ENCODE peak calls at places on chromosomes 13 and 19, in eight cellular contexts. One of them, this sample, is unnamed.

GRCh38 chr19:641702-642101 is 2.0 kb downstream of the FGF22 start:
- DNase-seq in right atrium auricular region: no peak
- DNase-seq in heart right ventricle: no peak
- DNase-seq in sigmoid colon: no peak
- DNase-seq in A549: no peak
- DNase-seq in Peyer's patch: no peak
- DNase-seq in breast epithelium: no peak
- DNase-seq in stomach: no peak
- DNase-seq in this sample: no peak

GRCh38 chr19:38394488-38394887 is 6.0 kb downstream of the SPRED3 start:
- DNase-seq in right atrium auricular region: no peak
- DNase-seq in heart right ventricle: no peak
- DNase-seq in sigmoid colon: no peak
- DNase-seq in A549: no peak
- DNase-seq in Peyer's patch: peak; percentile 59
- DNase-seq in breast epithelium: no peak
- DNase-seq in stomach: no peak
- DNase-seq in this sample: no peak

GRCh38 chr13:98544105-98544710 is 32.7 kb downstream of the STK24 start:
- DNase-seq in right atrium auricular region: no peak
- DNase-seq in heart right ventricle: no peak
- DNase-seq in sigmoid colon: no peak
- DNase-seq in A549: no peak
- DNase-seq in Peyer's patch: peak; percentile 72
- DNase-seq in breast epithelium: no peak
- DNase-seq in stomach: no peak
- DNase-seq in this sample: no peak

GRCh38 chr19:9934132-9934950 is 2.0 kb downstream of the OLFM2 start:
- DNase-seq in right atrium auricular region: peak; percentile 67
- DNase-seq in heart right ventricle: peak; percentile 80
- DNase-seq in sigmoid colon: peak; percentile 80
- DNase-seq in A549: peak; percentile 52
- DNase-seq in Peyer's patch: peak; percentile 78
- DNase-seq in breast epithelium: no peak
- DNase-seq in stomach: peak; percentile 68
- DNase-seq in this sample: peak; percentile 52

GRCh38 chr13:85528578-85529215 is 270.5 kb downstream of the SLITRK6 start:
- DNase-seq in right atrium auricular region: no peak
- DNase-seq in heart right ventricle: no peak
- DNase-seq in sigmoid colon: no peak
- DNase-seq in A549: no peak
- DNase-seq in Peyer's patch: no peak
- DNase-seq in breast epithelium: no peak
- DNase-seq in stomach: no peak
- DNase-seq in this sample: no peak

GRCh38 chr19:30566681-30567420 is 194.7 kb downstream of the ZNF536 start:
- DNase-seq in right atrium auricular region: no peak
- DNase-seq in heart right ventricle: no peak
- DNase-seq in sigmoid colon: no peak
- DNase-seq in A549: no peak
- DNase-seq in Peyer's patch: no peak
- DNase-seq in breast epithelium: no peak
- DNase-seq in stomach: no peak
- DNase-seq in this sample: no peak

GRCh38 chr19:27746691-27747380 is 1466.1 kb downstream of the UQCRFS1 start:
- DNase-seq in right atrium auricular region: peak; percentile 58
- DNase-seq in heart right ventricle: peak; percentile 56
- DNase-seq in sigmoid colon: peak; percentile 62
- DNase-seq in A549: peak; percentile 19
- DNase-seq in Peyer's patch: peak; percentile 47
- DNase-seq in breast epithelium: peak; percentile 18
- DNase-seq in stomach: peak; percentile 39
- DNase-seq in this sample: peak; percentile 34

GRCh38 chr19:46603752-46604241 is 2.7 kb downstream of the CALM3 start:
- DNase-seq in right atrium auricular region: peak; percentile 55
- DNase-seq in heart right ventricle: no peak
- DNase-seq in sigmoid colon: peak; percentile 55
- DNase-seq in A549: no peak
- DNase-seq in Peyer's patch: no peak
- DNase-seq in breast epithelium: no peak
- DNase-seq in stomach: no peak
- DNase-seq in this sample: no peak

GRCh38 chr13:42875448-42876269 is 94.3 kb downstream of the FAM216B start:
- DNase-seq in right atrium auricular region: no peak
- DNase-seq in heart right ventricle: no peak
- DNase-seq in sigmoid colon: no peak
- DNase-seq in A549: no peak
- DNase-seq in Peyer's patch: no peak
- DNase-seq in breast epithelium: no peak
- DNase-seq in stomach: no peak
- DNase-seq in this sample: no peak

GRCh38 chr19:36067681-36068080 is 13.0 kb downstream of the WDR62 start:
- DNase-seq in right atrium auricular region: no peak
- DNase-seq in heart right ventricle: no peak
- DNase-seq in sigmoid colon: no peak
- DNase-seq in A549: no peak
- DNase-seq in Peyer's patch: no peak
- DNase-seq in breast epithelium: no peak
- DNase-seq in stomach: no peak
- DNase-seq in this sample: no peak

GRCh38 chr19:56834564-56835375 is 5.8 kb downstream of the PEG3 start:
- DNase-seq in right atrium auricular region: no peak
- DNase-seq in heart right ventricle: no peak
- DNase-seq in sigmoid colon: no peak
- DNase-seq in A549: no peak
- DNase-seq in Peyer's patch: no peak
- DNase-seq in breast epithelium: peak; percentile 30
- DNase-seq in stomach: no peak
- DNase-seq in this sample: peak; percentile 63

GRCh38 chr13:76974618-76974975 is 17.3 kb upstream of the CLN5 start:
- DNase-seq in right atrium auricular region: no peak
- DNase-seq in heart right ventricle: no peak
- DNase-seq in sigmoid colon: no peak
- DNase-seq in A549: no peak
- DNase-seq in Peyer's patch: no peak
- DNase-seq in breast epithelium: no peak
- DNase-seq in stomach: no peak
- DNase-seq in this sample: no peak

GRCh38 chr13:113116206-113116800 is 6.3 kb upstream of the F10 start:
- DNase-seq in right atrium auricular region: no peak
- DNase-seq in heart right ventricle: no peak
- DNase-seq in sigmoid colon: no peak
- DNase-seq in A549: no peak
- DNase-seq in Peyer's patch: no peak
- DNase-seq in breast epithelium: no peak
- DNase-seq in stomach: peak; percentile 11
- DNase-seq in this sample: no peak

GRCh38 chr13:102948006-102948405 is 102.2 kb downstream of the ERCC5 start:
- DNase-seq in right atrium auricular region: no peak
- DNase-seq in heart right ventricle: no peak
- DNase-seq in sigmoid colon: no peak
- DNase-seq in A549: no peak
- DNase-seq in Peyer's patch: no peak
- DNase-seq in breast epithelium: no peak
- DNase-seq in stomach: no peak
- DNase-seq in this sample: no peak

GRCh38 chr13:60454425-60454824 is 57.4 kb downstream of the TDRD3 start:
- DNase-seq in right atrium auricular region: no peak
- DNase-seq in heart right ventricle: no peak
- DNase-seq in sigmoid colon: no peak
- DNase-seq in A549: no peak
- DNase-seq in Peyer's patch: no peak
- DNase-seq in breast epithelium: no peak
- DNase-seq in stomach: no peak
- DNase-seq in this sample: no peak

GRCh38 chr19:36049080-36049698 is 4.9 kb downstream of the THAP8 start:
- DNase-seq in right atrium auricular region: no peak
- DNase-seq in heart right ventricle: no peak
- DNase-seq in sigmoid colon: no peak
- DNase-seq in A549: no peak
- DNase-seq in Peyer's patch: no peak
- DNase-seq in breast epithelium: no peak
- DNase-seq in stomach: no peak
- DNase-seq in this sample: no peak

GRCh38 chr13:77789386-77789785 is 91.9 kb downstream of the SLAIN1 start:
- DNase-seq in right atrium auricular region: no peak
- DNase-seq in heart right ventricle: no peak
- DNase-seq in sigmoid colon: no peak
- DNase-seq in A549: no peak
- DNase-seq in Peyer's patch: no peak
- DNase-seq in breast epithelium: no peak
- DNase-seq in stomach: no peak
- DNase-seq in this sample: no peak

GRCh38 chr19:51448745-51449093 is 9.5 kb downstream of the SIGLEC8 start:
- DNase-seq in right atrium auricular region: no peak
- DNase-seq in heart right ventricle: no peak
- DNase-seq in sigmoid colon: peak; percentile 7
- DNase-seq in A549: no peak
- DNase-seq in Peyer's patch: no peak
- DNase-seq in breast epithelium: no peak
- DNase-seq in stomach: no peak
- DNase-seq in this sample: no peak
- H3K4me3 ChIP-seq in right atrium auricular region: no peak overlapping the region
- H3K4me3 ChIP-seq in heart right ventricle: no peak overlapping the region
- H3K4me3 ChIP-seq in sigmoid colon: no peak overlapping the region
- H3K4me3 ChIP-seq in A549: no peak overlapping the region
- H3K4me3 ChIP-seq in Peyer's patch: no peak overlapping the region
- H3K4me3 ChIP-seq in breast epithelium: no peak overlapping the region
- H3K4me3 ChIP-seq in stomach: no peak overlapping the region
- H3K4me3 ChIP-seq in this sample: no peak overlapping the region

GRCh38 chr19:6239401-6239844 is 40.4 kb downstream of the MLLT1 start:
- DNase-seq in right atrium auricular region: no peak
- DNase-seq in heart right ventricle: peak; percentile 24
- DNase-seq in sigmoid colon: no peak
- DNase-seq in A549: no peak
- DNase-seq in Peyer's patch: no peak
- DNase-seq in breast epithelium: peak; percentile 48
- DNase-seq in stomach: peak; percentile 66
- DNase-seq in this sample: no peak

GRCh38 chr19:6236310-6237291 is 43.2 kb downstream of the MLLT1 start:
- DNase-seq in right atrium auricular region: no peak
- DNase-seq in heart right ventricle: peak; percentile 55
- DNase-seq in sigmoid colon: no peak
- DNase-seq in A549: no peak
- DNase-seq in Peyer's patch: peak; percentile 51
- DNase-seq in breast epithelium: peak; percentile 92
- DNase-seq in stomach: peak; percentile 99
- DNase-seq in this sample: peak; percentile 96

GRCh38 chr19:6238643-6239281 is 41.0 kb downstream of the MLLT1 start:
- DNase-seq in right atrium auricular region: no peak
- DNase-seq in heart right ventricle: peak; percentile 67
- DNase-seq in sigmoid colon: no peak
- DNase-seq in A549: no peak
- DNase-seq in Peyer's patch: peak; percentile 50
- DNase-seq in breast epithelium: peak; percentile 66
- DNase-seq in stomach: peak; percentile 73
- DNase-seq in this sample: peak; percentile 61

GRCh38 chr19:6239871-6240676 is 39.7 kb downstream of the MLLT1 start:
- DNase-seq in right atrium auricular region: no peak
- DNase-seq in heart right ventricle: no peak
- DNase-seq in sigmoid colon: no peak
- DNase-seq in A549: no peak
- DNase-seq in Peyer's patch: peak; percentile 42
- DNase-seq in breast epithelium: no peak
- DNase-seq in stomach: no peak
- DNase-seq in this sample: no peak

DNA sequence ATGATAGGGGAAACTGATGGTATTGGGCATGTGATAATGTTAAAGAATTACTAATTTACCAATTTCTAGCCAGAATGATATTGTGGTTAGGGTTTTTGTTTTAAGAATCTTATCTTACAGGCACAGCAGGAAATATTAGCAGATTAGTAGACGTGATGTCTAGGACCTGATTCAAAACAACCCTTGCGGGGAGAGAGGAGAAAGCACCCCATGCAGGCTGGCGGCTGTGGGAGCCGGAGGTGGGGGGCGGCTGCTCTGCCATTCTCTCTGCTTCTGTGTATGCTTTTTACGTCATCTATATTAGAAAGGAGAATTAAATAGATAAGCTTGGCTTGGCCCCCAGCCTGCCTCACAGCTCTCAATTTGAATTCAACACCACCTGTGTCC is 41.5 kb downstream of the MLLT1 start:
- DNase-seq in right atrium auricular region: no peak
- DNase-seq in heart right ventricle: no peak
- DNase-seq in sigmoid colon: no peak
- DNase-seq in A549: no peak
- DNase-seq in Peyer's patch: no peak
- DNase-seq in breast epithelium: no peak
- DNase-seq in stomach: no peak
- DNase-seq in this sample: no peak
- H3K27ac ChIP-seq in right atrium auricular region: peak overlapping the region; percentile 79
- H3K27ac ChIP-seq in heart right ventricle: peak overlapping the region; percentile 82
- H3K27ac ChIP-seq in sigmoid colon: peak overlapping the region; percentile 52
- H3K27ac ChIP-seq in A549: no peak overlapping the region
- H3K27ac ChIP-seq in Peyer's patch: peak overlapping the region; percentile 71
- H3K27ac ChIP-seq in breast epithelium: peak overlapping the region; percentile 81
- H3K27ac ChIP-seq in stomach: peak overlapping the region; percentile 80
- H3K27ac ChIP-seq in this sample: peak overlapping the region; percentile 69

GRCh38 chr19:55053735-55054134 is 9.2 kb downstream of the RDH13 start:
- DNase-seq in right atrium auricular region: no peak
- DNase-seq in heart right ventricle: no peak
- DNase-seq in sigmoid colon: no peak
- DNase-seq in A549: no peak
- DNase-seq in Peyer's patch: no peak
- DNase-seq in breast epithelium: no peak
- DNase-seq in stomach: no peak
- DNase-seq in this sample: no peak

GRCh38 chr19:55056827-55057226 is 6.1 kb downstream of the RDH13 start:
- DNase-seq in right atrium auricular region: no peak
- DNase-seq in heart right ventricle: no peak
- DNase-seq in sigmoid colon: no peak
- DNase-seq in A549: no peak
- DNase-seq in Peyer's patch: no peak
- DNase-seq in breast epithelium: no peak
- DNase-seq in stomach: no peak
- DNase-seq in this sample: no peak

GRCh38 chr19:55062735-55063491 is at the start of gene RDH13:
- DNase-seq in right atrium auricular region: peak; percentile 96
- DNase-seq in heart right ventricle: peak; percentile 98
- DNase-seq in sigmoid colon: peak; percentile 98
- DNase-seq in A549: peak; percentile 97
- DNase-seq in Peyer's patch: peak; percentile 98
- DNase-seq in breast epithelium: peak; percentile 95
- DNase-seq in stomach: peak; percentile 97
- DNase-seq in this sample: peak; percentile 94

GRCh38 chr19:55063492-55063843 is 520 bp upstream of the RDH13 start:
- DNase-seq in right atrium auricular region: no peak
- DNase-seq in heart right ventricle: no peak
- DNase-seq in sigmoid colon: no peak
- DNase-seq in A549: no peak
- DNase-seq in Peyer's patch: no peak
- DNase-seq in breast epithelium: no peak
- DNase-seq in stomach: no peak
- DNase-seq in this sample: no peak

GRCh38 chr19:55058781-55059610 is 4.0 kb downstream of the RDH13 start:
- DNase-seq in right atrium auricular region: no peak
- DNase-seq in heart right ventricle: no peak
- DNase-seq in sigmoid colon: no peak
- DNase-seq in A549: no peak
- DNase-seq in Peyer's patch: no peak
- DNase-seq in breast epithelium: no peak
- DNase-seq in stomach: no peak
- DNase-seq in this sample: no peak
- TF ChIP-seq CTCF in right atrium auricular region: no peak
- TF ChIP-seq CTCF in heart right ventricle: no peak
- TF ChIP-seq CTCF in sigmoid colon: no peak
- TF ChIP-seq CTCF in A549: no peak
- TF ChIP-seq CTCF in Peyer's patch: no peak
- TF ChIP-seq CTCF in breast epithelium: no peak
- TF ChIP-seq CTCF in stomach: no peak
- TF ChIP-seq CTCF in this sample: no peak

GRCh38 chr19:13028027-13028426 is 32.8 kb downstream of the NFIX start:
- DNase-seq in right atrium auricular region: no peak
- DNase-seq in heart right ventricle: no peak
- DNase-seq in sigmoid colon: no peak
- DNase-seq in A549: no peak
- DNase-seq in Peyer's patch: no peak
- DNase-seq in breast epithelium: no peak
- DNase-seq in stomach: no peak
- DNase-seq in this sample: no peak
- H3K4me3 ChIP-seq in right atrium auricular region: no peak overlapping the region
- H3K4me3 ChIP-seq in heart right ventricle: no peak overlapping the region
- H3K4me3 ChIP-seq in sigmoid colon: no peak overlapping the region
- H3K4me3 ChIP-seq in A549: no peak overlapping the region
- H3K4me3 ChIP-seq in Peyer's patch: no peak overlapping the region
- H3K4me3 ChIP-seq in breast epithelium: no peak overlapping the region
- H3K4me3 ChIP-seq in stomach: no peak overlapping the region
- H3K4me3 ChIP-seq in this sample: peak overlapping the region; percentile 37